ENCODE peak calls at places on chromosomes 4 and X, in six cellular contexts. T is IMR-90, M is GM12878, I is K562, A is H1, O is HepG2. J is an unnamed sample.

GRCh38 chr4:37890501-37891220 is at the start of gene TBC1D1:
- DNase-seq in I (no peak), M (no peak), O (no peak), A (peak), T (no peak), J (no peak)

GRCh38 chr4:56288663-56289062 is 98.6 kb downstream of the AASDH start:
- DNase-seq in I (no peak), T (no peak), O (no peak), M (no peak), A (no peak), J (no peak)

GRCh38 chr4:137994858-137995257 is 247.3 kb downstream of the SLC7A11 start:
- DNase-seq in M (no peak), A (no peak), I (no peak), O (no peak), T (peak), J (no peak)

GRCh38 chrX:153988493-153988892 is 15.9 kb downstream of the TMEM187 start:
- DNase-seq in A (no peak), O (no peak), T (no peak), I (no peak), M (no peak), J (no peak)

GRCh38 chrX:72117636-72118215 is 14.0 kb downstream of the RTL5 start:
- DNase-seq in I (no peak), O (no peak), A (no peak), M (no peak), T (no peak), J (no peak)

GRCh38 chr4:169615467-169616106 is 3.2 kb upstream of the NEK1 start:
- DNase-seq in O (no peak), T (peak), M (no peak), A (no peak), I (peak), J (no peak)

GRCh38 chr4:127708985-127709384 is 21.2 kb upstream of the SLC25A31 start:
- DNase-seq in O (peak), T (peak), I (no peak), M (no peak), A (no peak), J (peak)

GRCh38 chr4:77905651-77906263 is 43.1 kb downstream of the MRPL1 start:
- DNase-seq in I (peak), M (no peak), A (no peak), T (no peak), O (no peak), J (no peak)

GRCh38 chr4:25926473-25926872 is 12.5 kb downstream of the SMIM20 start:
- DNase-seq in O (no peak), T (no peak), A (no peak), I (peak), M (no peak), J (no peak)

GRCh38 chr4:36255575-36255974 is 11.3 kb upstream of the ARAP2 start:
- DNase-seq in O (no peak), M (peak), T (no peak), A (no peak), I (no peak), J (no peak)

DNA sequence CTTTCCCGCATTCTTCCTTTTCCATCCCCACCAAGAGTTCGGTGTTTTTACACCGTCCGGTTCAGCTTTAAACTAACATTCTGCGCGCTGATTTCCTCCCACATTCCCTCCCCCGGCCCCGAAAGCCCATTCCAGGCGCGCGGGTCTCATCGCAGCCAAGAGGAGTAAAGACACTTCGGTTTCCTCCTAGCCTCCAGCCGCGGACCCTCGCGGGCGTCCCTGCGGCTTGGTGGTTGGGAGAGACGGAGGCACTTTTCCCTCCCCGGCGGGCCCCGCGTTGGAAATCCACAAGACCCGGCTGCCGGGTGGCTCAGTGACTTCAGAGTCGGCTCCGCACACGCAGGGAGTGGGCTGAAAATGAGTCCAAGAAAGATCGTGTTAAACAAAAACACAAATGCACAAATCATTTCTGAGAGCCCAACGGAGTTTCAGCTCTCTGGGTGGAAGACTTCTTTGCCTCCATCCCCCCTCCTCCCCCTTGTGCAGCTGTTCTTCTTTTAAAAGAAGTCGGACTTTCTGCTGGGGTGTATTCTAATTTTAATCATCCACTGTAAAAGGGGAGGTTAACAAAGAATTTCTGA is 2.0 kb upstream of the ARX start:
- DNase-seq in O (no peak), M (no peak), A (no peak), I (no peak), T (no peak), J (no peak)
- TF ChIP-seq CEBPB in O (no peak), M (no peak), A (no peak), I (no peak), T (no peak), J (no peak)

DNA sequence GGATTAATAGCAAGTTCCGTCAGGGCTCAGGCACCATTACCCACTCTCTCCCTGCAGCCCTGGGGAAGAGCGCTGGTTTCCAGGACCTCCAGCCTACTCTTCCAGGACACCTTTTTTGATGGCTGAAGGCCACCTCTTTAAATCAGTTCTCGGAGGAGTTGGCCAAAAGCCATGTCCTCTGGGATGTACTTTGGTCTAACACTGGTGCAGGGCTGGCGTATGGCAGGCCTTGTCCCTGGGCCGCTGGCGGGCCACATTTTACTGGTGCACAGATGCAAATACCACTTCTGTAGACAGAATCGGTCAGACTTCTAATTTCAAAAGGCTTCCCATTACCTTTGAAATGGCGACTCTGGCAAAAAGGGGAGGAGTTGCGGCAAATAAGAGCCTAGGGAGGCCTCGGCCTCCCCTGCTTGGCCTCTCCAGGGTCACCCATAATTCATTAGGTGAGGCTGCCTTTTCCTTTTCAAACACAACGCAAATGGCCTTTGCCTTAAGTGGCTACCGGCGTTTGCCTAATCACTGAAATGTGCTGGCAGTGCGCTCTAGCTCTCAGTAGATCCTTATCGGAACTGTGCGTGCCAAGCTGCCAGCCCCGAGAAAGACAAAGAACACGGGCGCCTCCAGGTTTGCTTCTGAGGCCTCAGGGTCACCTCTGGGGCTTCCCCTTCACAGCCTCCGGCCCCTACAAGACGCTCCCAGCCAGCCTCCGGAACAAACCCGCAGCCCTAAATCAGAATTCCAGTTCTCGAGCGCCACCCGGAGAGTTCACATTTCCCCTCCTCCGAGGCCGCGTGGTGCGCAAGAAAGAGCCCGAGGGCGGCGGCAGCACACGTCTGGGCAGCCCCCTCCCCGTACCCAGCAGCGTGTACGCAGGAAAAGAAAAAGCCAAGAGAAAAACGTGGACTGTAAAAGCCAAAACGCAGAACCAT is 76.2 kb upstream of the BCOR start:
- DNase-seq in T (no peak), I (peak), O (peak), M (no peak), A (peak), J (no peak)
- TF ChIP-seq USF2 in T (no peak), I (no peak), O (no peak), M (no peak), A (no peak), J (no peak)

GRCh38 chr4:40736910-40737309 is 12.8 kb upstream of the NSUN7 start:
- DNase-seq in M (no peak), O (peak), I (peak), T (peak), A (no peak), J (peak)
- TF ChIP-seq CTCF in M (peak), O (peak), I (peak), T (peak), A (peak), J (peak)

DNA sequence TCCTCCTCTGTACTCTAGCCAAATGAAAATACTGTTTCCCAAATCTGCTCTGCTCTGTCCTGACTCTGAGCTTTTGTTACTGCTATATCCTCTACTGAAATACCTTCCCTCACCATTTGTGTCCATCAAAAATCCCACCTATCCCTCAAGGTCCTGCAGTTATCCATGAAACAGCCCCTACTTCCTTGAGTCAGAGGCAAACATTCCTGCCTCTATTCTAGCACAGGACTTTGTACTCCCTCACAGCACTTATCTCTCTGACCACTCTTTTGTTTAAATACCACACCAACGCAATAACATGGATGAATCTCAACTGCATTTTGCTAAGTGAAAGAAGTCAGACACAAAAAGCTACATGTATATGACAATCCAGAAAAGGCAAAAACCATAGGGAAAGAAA is 10.5 kb upstream of the RNF128 start:
- DNase-seq in A (no peak), M (no peak), O (peak), I (no peak), T (peak), J (no peak)
- TF ChIP-seq CEBPB in A (no peak), M (no peak), O (no peak), I (no peak), T (no peak), J (no peak)

DNA sequence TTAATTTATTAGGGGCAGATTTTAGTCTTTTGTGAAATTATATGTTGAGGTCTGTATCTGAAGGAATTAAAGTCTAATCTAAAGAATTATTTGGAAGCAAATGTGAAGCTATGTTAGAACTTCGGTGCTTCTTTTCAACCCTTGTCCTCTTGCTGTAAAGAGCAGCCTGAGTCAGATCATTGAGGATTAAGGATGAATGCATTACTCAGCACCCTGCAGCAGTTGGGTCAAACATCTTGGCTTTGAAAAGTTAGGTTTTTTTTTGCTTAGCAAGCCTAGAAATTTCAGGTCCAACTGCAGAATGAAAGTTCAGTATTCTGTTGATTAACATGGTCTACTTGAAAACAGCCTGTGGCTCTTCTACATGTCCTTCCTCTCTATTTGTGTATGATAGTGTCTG is 57.6 kb downstream of the SLC4A4 start:
- DNase-seq in M (no peak), O (no peak), T (peak), I (no peak), A (no peak), J (no peak)
- TF ChIP-seq USF2 in M (no peak), O (no peak), T (no peak), I (no peak), A (no peak), J (no peak)

GRCh38 chr4:95165926-95166524 is 382.7 kb downstream of the UNC5C start:
- DNase-seq in A (no peak), O (peak), T (peak), I (peak), M (peak), J (peak)

GRCh38 chr4:95161781-95162469 is 386.8 kb downstream of the UNC5C start:
- DNase-seq in I (no peak), O (no peak), A (no peak), M (no peak), T (no peak), J (no peak)

GRCh38 chr4:95162867-95163266 is 385.9 kb downstream of the UNC5C start:
- DNase-seq in O (no peak), T (no peak), I (no peak), M (no peak), A (no peak), J (no peak)

GRCh38 chr4:95170176-95170575 is 378.6 kb downstream of the UNC5C start:
- DNase-seq in T (no peak), O (no peak), A (no peak), I (no peak), M (no peak), J (no peak)

DNA sequence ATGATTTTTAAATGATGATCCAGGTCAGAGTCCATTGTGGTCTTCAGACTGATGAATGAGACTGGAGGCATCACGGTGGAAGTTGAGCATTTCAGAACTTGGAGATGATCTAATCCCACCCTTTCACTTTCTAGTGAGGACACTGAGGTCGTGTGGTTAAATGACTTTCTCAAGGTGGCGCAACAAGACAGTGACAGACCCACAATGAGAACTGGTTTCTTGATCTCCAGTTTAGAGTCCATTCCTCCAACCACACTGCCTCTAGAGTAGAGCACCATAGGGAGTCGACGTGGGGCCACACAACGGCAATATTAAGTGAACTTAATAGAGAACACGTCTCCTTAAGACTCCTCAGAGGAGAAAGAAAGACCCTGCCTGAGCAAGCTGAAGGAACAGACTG is 381.0 kb downstream of the UNC5C start:
- DNase-seq in O (no peak), I (peak), M (no peak), T (no peak), A (no peak), J (no peak)
- TF ChIP-seq CTCF in O (no peak), I (peak), M (no peak), T (no peak), A (peak), J (no peak)

GRCh38 chr4:132076829-132077228 is 1072.3 kb upstream of the PCDH10 start:
- DNase-seq in A (no peak), M (no peak), O (no peak), T (no peak), I (no peak), J (no peak)
- TF ChIP-seq CEBPB in A (no peak), M (no peak), O (no peak), T (no peak), I (no peak), J (no peak)

DNA sequence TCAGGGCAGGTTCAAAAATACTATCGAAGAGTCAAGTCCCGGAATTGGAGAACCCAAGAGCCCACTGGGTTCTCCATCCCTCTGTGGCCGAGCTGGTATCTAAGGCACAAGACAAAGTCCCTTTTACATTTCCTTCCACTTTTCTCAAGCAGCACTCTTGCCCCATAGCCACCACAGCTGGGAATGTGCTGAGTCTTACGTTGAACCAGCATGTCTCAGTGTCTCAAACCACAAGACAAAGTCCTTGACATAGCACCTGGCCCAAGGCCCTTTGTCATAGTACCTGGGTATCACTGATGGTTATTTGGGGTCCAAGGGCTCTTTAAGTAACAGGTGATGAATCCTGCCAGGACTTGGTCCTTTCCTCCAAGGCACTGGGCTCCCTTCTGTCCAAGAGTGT is 210.2 kb upstream of the IRS4 start:
- DNase-seq in T (no peak), I (no peak), A (no peak), M (no peak), O (no peak), J (no peak)
- TF ChIP-seq USF2 in T (no peak), I (no peak), A (no peak), M (no peak), O (no peak), J (no peak)

GRCh38 chr4:151646322-151646721 is 114.5 kb downstream of the GATB start:
- DNase-seq in O (no peak), I (peak), A (no peak), T (no peak), M (no peak), J (no peak)

GRCh38 chr4:151641983-151642382 is 118.8 kb downstream of the GATB start:
- DNase-seq in T (no peak), M (no peak), O (no peak), A (no peak), I (no peak), J (no peak)

GRCh38 chr4:151641167-151641566 is 119.6 kb downstream of the GATB start:
- DNase-seq in O (peak), T (peak), M (no peak), I (no peak), A (no peak), J (no peak)

GRCh38 chr4:151643564-151643963 is 117.2 kb downstream of the GATB start:
- DNase-seq in T (no peak), A (no peak), I (no peak), O (no peak), M (no peak), J (no peak)

DNA sequence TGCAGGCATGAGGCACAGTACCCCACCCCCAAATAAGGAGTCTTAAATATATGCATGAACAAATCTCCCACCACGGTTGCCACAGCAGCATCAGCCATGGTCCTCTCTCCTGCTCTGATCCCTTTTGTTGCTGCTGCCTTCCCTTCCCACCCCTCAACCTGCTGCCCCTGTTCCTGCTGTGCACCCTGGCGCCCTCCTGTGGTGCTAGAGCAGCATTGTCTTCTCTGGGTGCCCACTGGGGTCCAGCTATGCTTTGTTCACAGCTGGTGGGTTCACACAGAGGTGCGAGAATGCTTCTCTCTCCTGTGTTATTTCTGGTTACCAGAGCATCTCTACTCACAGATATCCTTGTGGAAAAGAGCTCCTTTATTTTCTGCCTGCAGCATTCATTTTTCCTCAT is 116.2 kb downstream of the GATB start:
- DNase-seq in M (no peak), T (no peak), O (peak), I (peak), A (peak), J (peak)
- TF ChIP-seq CTCF in M (peak), T (peak), O (peak), I (peak), A (peak), J (peak)

GRCh38 chr4:67428819-67429218 is 116.5 kb downstream of the CENPC start:
- DNase-seq in I (no peak), A (no peak), O (no peak), T (no peak), M (no peak), J (no peak)

GRCh38 chr4:67436742-67437141 is 108.6 kb downstream of the CENPC start:
- DNase-seq in I (no peak), O (no peak), A (no peak), T (peak), M (peak), J (no peak)

DNA sequence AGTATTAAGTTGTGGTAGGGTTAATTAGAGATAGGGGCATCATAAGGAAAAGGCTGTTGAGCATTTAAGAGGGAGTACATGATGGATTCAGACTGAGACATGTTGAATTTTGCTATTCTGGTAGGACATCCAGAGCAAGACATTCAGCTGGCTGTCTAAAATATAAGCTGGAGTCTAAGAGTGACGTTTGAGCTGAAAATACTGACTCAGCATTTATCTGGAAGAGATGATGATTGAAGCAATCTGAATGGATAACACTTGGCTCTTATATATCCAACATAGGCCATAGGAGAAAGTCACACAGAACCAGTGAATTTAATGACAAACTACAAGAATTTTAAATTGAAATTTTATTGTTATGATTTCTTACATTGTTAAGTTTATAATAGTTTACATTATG is 114.3 kb downstream of the CENPC start:
- DNase-seq in O (no peak), I (no peak), T (no peak), M (no peak), A (no peak), J (no peak)
- TF ChIP-seq CEBPB in O (no peak), I (no peak), T (no peak), M (no peak), A (no peak), J (no peak)